ENCODE peak calls at places on chromosomes 16 and 17, in seven cellular contexts. One of them, this sample, is unnamed.

GRCh38 chr17:269616-270514 is 82.7 kb downstream of the RPH3AL start:
- DNase-seq in A549: no peak
- DNase-seq in GM23248: no peak
- DNase-seq in cardiac muscle cell: no peak
- DNase-seq in esophagus squamous epithelium: no peak
- DNase-seq in fibroblast of lung: no peak
- DNase-seq in ascending aorta: peak; percentile 21
- DNase-seq in this sample: no peak

GRCh38 chr16:5604770-5605169 is 507.2 kb upstream of the EEF2KMT start:
- DNase-seq in cardiac muscle cell: no peak
- DNase-seq in esophagus squamous epithelium: no peak
- DNase-seq in ascending aorta: no peak
- DNase-seq in A549: peak; percentile 18
- DNase-seq in fibroblast of lung: no peak
- DNase-seq in GM23248: no peak
- DNase-seq in this sample: no peak

GRCh38 chr17:77151236-77151635 is 10.5 kb downstream of the SEC14L1 start:
- DNase-seq in cardiac muscle cell: no peak
- DNase-seq in fibroblast of lung: peak; percentile 55
- DNase-seq in GM23248: no peak
- DNase-seq in A549: no peak
- DNase-seq in ascending aorta: no peak
- DNase-seq in esophagus squamous epithelium: no peak
- DNase-seq in this sample: no peak

GRCh38 chr17:17693253-17693954 is 12.1 kb downstream of the RAI1 start:
- DNase-seq in cardiac muscle cell: peak; percentile 56
- DNase-seq in esophagus squamous epithelium: no peak
- DNase-seq in A549: no peak
- DNase-seq in fibroblast of lung: peak; percentile 48
- DNase-seq in ascending aorta: peak; percentile 81
- DNase-seq in GM23248: peak; percentile 37
- DNase-seq in this sample: no peak

GRCh38 chr17:37742762-37743611 is 1.9 kb downstream of the HNF1B start:
- DNase-seq in GM23248: peak; percentile 29
- DNase-seq in A549: peak; percentile 55
- DNase-seq in ascending aorta: no peak
- DNase-seq in cardiac muscle cell: no peak
- DNase-seq in esophagus squamous epithelium: no peak
- DNase-seq in fibroblast of lung: no peak
- DNase-seq in this sample: no peak

GRCh38 chr17:38674013-38674748 is 576 bp downstream of the EPOP start:
- DNase-seq in fibroblast of lung: no peak
- DNase-seq in A549: peak; percentile 35
- DNase-seq in cardiac muscle cell: no peak
- DNase-seq in esophagus squamous epithelium: no peak
- DNase-seq in GM23248: peak; percentile 59
- DNase-seq in ascending aorta: no peak
- DNase-seq in this sample: no peak

GRCh38 chr16:82005491-82005830 is 5.8 kb downstream of the SDR42E1 start:
- DNase-seq in cardiac muscle cell: no peak
- DNase-seq in fibroblast of lung: no peak
- DNase-seq in ascending aorta: no peak
- DNase-seq in GM23248: no peak
- DNase-seq in esophagus squamous epithelium: no peak
- DNase-seq in A549: no peak
- DNase-seq in this sample: no peak

GRCh38 chr16:13895516-13895915 is 24.4 kb upstream of the ERCC4 start:
- DNase-seq in GM23248: no peak
- DNase-seq in cardiac muscle cell: no peak
- DNase-seq in A549: no peak
- DNase-seq in esophagus squamous epithelium: no peak
- DNase-seq in ascending aorta: no peak
- DNase-seq in fibroblast of lung: no peak
- DNase-seq in this sample: no peak

GRCh38 chr17:65595071-65595655 is 33.7 kb upstream of the AXIN2 start:
- DNase-seq in ascending aorta: no peak
- DNase-seq in fibroblast of lung: no peak
- DNase-seq in GM23248: no peak
- DNase-seq in esophagus squamous epithelium: no peak
- DNase-seq in A549: peak; percentile 38
- DNase-seq in cardiac muscle cell: no peak
- DNase-seq in this sample: no peak

GRCh38 chr16:48628359-48628985 is 18.5 kb upstream of the N4BP1 start:
- DNase-seq in fibroblast of lung: no peak
- DNase-seq in ascending aorta: no peak
- DNase-seq in cardiac muscle cell: no peak
- DNase-seq in GM23248: no peak
- DNase-seq in A549: no peak
- DNase-seq in esophagus squamous epithelium: no peak
- DNase-seq in this sample: no peak

GRCh38 chr17:67245694-67246397 is 850 bp upstream of the HELZ start:
- DNase-seq in fibroblast of lung: no peak
- DNase-seq in cardiac muscle cell: no peak
- DNase-seq in GM23248: peak; percentile 35
- DNase-seq in A549: no peak
- DNase-seq in ascending aorta: peak; percentile 64
- DNase-seq in esophagus squamous epithelium: no peak
- DNase-seq in this sample: no peak

GRCh38 chr16:2031081-2031577 is 4.4 kb downstream of the NHERF2 start:
- DNase-seq in cardiac muscle cell: no peak
- DNase-seq in ascending aorta: no peak
- DNase-seq in GM23248: no peak
- DNase-seq in fibroblast of lung: no peak
- DNase-seq in A549: no peak
- DNase-seq in esophagus squamous epithelium: no peak
- DNase-seq in this sample: no peak

GRCh38 chr17:80498920-80499410 is 22.6 kb upstream of the NPTX1 start:
- DNase-seq in fibroblast of lung: no peak
- DNase-seq in A549: no peak
- DNase-seq in esophagus squamous epithelium: no peak
- DNase-seq in GM23248: no peak
- DNase-seq in cardiac muscle cell: no peak
- DNase-seq in ascending aorta: no peak
- DNase-seq in this sample: no peak

GRCh38 chr17:77692571-77693161 is 265.8 kb upstream of the TNRC6C start:
- DNase-seq in esophagus squamous epithelium: no peak
- DNase-seq in GM23248: peak; percentile 88
- DNase-seq in A549: no peak
- DNase-seq in cardiac muscle cell: no peak
- DNase-seq in ascending aorta: peak; percentile 39
- DNase-seq in fibroblast of lung: peak; percentile 34
- DNase-seq in this sample: no peak

GRCh38 chr17:4247981-4248388 is 15.8 kb downstream of the ANKFY1 start:
- DNase-seq in A549: no peak
- DNase-seq in cardiac muscle cell: no peak
- DNase-seq in ascending aorta: no peak
- DNase-seq in esophagus squamous epithelium: no peak
- DNase-seq in fibroblast of lung: no peak
- DNase-seq in GM23248: no peak
- DNase-seq in this sample: no peak

GRCh38 chr17:50153650-50154575 is 3.4 kb upstream of the PPP1R9B start:
- DNase-seq in GM23248: peak; percentile 68
- DNase-seq in ascending aorta: peak; percentile 88
- DNase-seq in fibroblast of lung: no peak
- DNase-seq in cardiac muscle cell: peak; percentile 72
- DNase-seq in A549: no peak
- DNase-seq in esophagus squamous epithelium: no peak
- DNase-seq in this sample: no peak

GRCh38 chr17:73569758-73570319 is 74.4 kb downstream of the SDK2 start:
- DNase-seq in GM23248: no peak
- DNase-seq in cardiac muscle cell: no peak
- DNase-seq in esophagus squamous epithelium: no peak
- DNase-seq in fibroblast of lung: no peak
- DNase-seq in A549: no peak
- DNase-seq in ascending aorta: no peak
- DNase-seq in this sample: no peak

GRCh38 chr17:81264640-81265039 is 25.5 kb downstream of the NDUFAF8 start:
- DNase-seq in ascending aorta: no peak
- DNase-seq in A549: no peak
- DNase-seq in GM23248: no peak
- DNase-seq in cardiac muscle cell: no peak
- DNase-seq in fibroblast of lung: no peak
- DNase-seq in esophagus squamous epithelium: no peak
- DNase-seq in this sample: no peak

GRCh38 chr17:64147110-64148016 is 17.4 kb upstream of the ERN1 start:
- DNase-seq in cardiac muscle cell: peak; percentile 51
- DNase-seq in ascending aorta: no peak
- DNase-seq in fibroblast of lung: peak; percentile 35
- DNase-seq in A549: peak; percentile 44
- DNase-seq in esophagus squamous epithelium: no peak
- DNase-seq in GM23248: peak; percentile 36
- DNase-seq in this sample: no peak

GRCh38 chr16:13479549-13479948 is 440.4 kb upstream of the ERCC4 start:
- DNase-seq in fibroblast of lung: no peak
- DNase-seq in esophagus squamous epithelium: no peak
- DNase-seq in A549: no peak
- DNase-seq in GM23248: no peak
- DNase-seq in cardiac muscle cell: no peak
- DNase-seq in ascending aorta: no peak
- DNase-seq in this sample: no peak

GRCh38 chr17:2798679-2799078 is 2.4 kb downstream of the RAP1GAP2 start:
- DNase-seq in fibroblast of lung: no peak
- DNase-seq in ascending aorta: no peak
- DNase-seq in A549: no peak
- DNase-seq in esophagus squamous epithelium: no peak
- DNase-seq in GM23248: no peak
- DNase-seq in cardiac muscle cell: no peak
- DNase-seq in this sample: no peak

GRCh38 chr16:3012246-3012645 is 477 bp upstream of the CLDN9 start:
- DNase-seq in esophagus squamous epithelium: no peak
- DNase-seq in GM23248: no peak
- DNase-seq in fibroblast of lung: no peak
- DNase-seq in ascending aorta: no peak
- DNase-seq in A549: no peak
- DNase-seq in cardiac muscle cell: no peak
- DNase-seq in this sample: no peak

GRCh38 chr16:72957303-72958277 is 90.3 kb downstream of the ZFHX3 start:
- DNase-seq in GM23248: no peak
- DNase-seq in ascending aorta: no peak
- DNase-seq in cardiac muscle cell: no peak
- DNase-seq in fibroblast of lung: no peak
- DNase-seq in esophagus squamous epithelium: no peak
- DNase-seq in A549: no peak
- DNase-seq in this sample: no peak
- H3K4me3 ChIP-seq in GM23248: no peak overlapping the region
- H3K4me3 ChIP-seq in ascending aorta: no peak overlapping the region
- H3K4me3 ChIP-seq in cardiac muscle cell: no peak overlapping the region
- H3K4me3 ChIP-seq in fibroblast of lung: no peak overlapping the region
- H3K4me3 ChIP-seq in esophagus squamous epithelium: no peak overlapping the region
- H3K4me3 ChIP-seq in A549: no peak overlapping the region
- H3K4me3 ChIP-seq in this sample: no peak overlapping the region

DNA sequence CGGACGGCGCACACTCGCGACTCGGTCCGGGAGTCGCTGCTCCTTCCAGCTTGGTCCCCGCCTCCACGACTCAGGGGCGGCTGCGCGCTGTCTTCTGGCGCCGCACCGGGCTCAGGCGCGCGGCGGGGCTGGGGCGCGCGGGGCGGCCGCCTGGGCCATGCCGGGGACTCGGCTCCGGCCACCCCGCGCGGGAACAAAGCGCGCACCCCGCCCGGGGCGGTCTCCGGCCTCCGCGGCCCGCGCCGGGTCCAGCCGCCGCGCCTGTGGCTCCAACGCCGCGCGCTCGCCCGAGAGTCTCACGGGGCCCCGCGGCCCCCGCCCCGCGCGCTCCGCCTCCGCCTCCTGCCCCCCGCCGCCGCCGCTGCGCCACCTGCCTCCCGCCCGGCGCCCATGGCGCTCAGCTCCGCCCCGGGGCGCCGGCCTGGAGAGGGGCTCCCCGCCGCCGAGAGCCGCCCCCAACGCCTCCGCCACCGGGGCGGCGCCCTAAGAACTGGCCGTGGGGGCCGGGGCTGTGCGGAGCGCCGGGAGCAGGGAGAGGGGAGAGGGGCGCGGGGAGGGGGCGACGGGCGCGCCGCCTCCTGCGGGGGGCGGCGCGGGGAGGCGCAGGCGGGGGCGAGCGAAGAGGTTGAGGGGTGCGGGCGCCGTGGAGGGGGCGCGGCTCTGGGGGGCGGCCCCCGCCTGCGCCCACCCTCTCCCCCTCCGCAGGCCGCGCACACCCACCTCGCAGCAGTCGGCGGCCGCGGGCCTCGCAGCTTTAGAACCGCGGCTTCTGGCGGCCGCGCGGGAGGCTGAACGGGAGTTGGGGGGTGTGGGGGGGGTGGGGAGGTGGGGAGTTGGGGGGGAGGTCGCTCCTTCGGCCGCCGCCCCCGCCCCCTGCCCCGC is 35.7 kb downstream of the CBFA2T3 start:
- DNase-seq in cardiac muscle cell: no peak
- DNase-seq in ascending aorta: no peak
- DNase-seq in GM23248: peak; percentile 11
- DNase-seq in fibroblast of lung: no peak
- DNase-seq in A549: no peak
- DNase-seq in esophagus squamous epithelium: no peak
- DNase-seq in this sample: no peak
- H3K4me3 ChIP-seq in cardiac muscle cell: peak overlapping the region; percentile 71
- H3K4me3 ChIP-seq in ascending aorta: peak overlapping the region; percentile 26
- H3K4me3 ChIP-seq in GM23248: no peak overlapping the region
- H3K4me3 ChIP-seq in fibroblast of lung: no peak overlapping the region
- H3K4me3 ChIP-seq in A549: peak overlapping the region; percentile 80
- H3K4me3 ChIP-seq in esophagus squamous epithelium: peak overlapping the region; percentile 30
- H3K4me3 ChIP-seq in this sample: peak overlapping the region; percentile 47

GRCh38 chr16:73124665-73125064 is 76.7 kb upstream of the ZFHX3 start:
- DNase-seq in cardiac muscle cell: no peak
- DNase-seq in GM23248: no peak
- DNase-seq in A549: no peak
- DNase-seq in ascending aorta: no peak
- DNase-seq in fibroblast of lung: no peak
- DNase-seq in esophagus squamous epithelium: no peak
- DNase-seq in this sample: no peak
- H3K4me3 ChIP-seq in cardiac muscle cell: no peak overlapping the region
- H3K4me3 ChIP-seq in GM23248: no peak overlapping the region
- H3K4me3 ChIP-seq in A549: no peak overlapping the region
- H3K4me3 ChIP-seq in ascending aorta: no peak overlapping the region
- H3K4me3 ChIP-seq in fibroblast of lung: no peak overlapping the region
- H3K4me3 ChIP-seq in esophagus squamous epithelium: no peak overlapping the region
- H3K4me3 ChIP-seq in this sample: no peak overlapping the region

GRCh38 chr17:57395721-57396321 is 139.5 kb downstream of the MSI2 start:
- DNase-seq in ascending aorta: no peak
- DNase-seq in esophagus squamous epithelium: no peak
- DNase-seq in GM23248: no peak
- DNase-seq in cardiac muscle cell: peak; percentile 25
- DNase-seq in A549: no peak
- DNase-seq in fibroblast of lung: no peak
- DNase-seq in this sample: no peak

GRCh38 chr17:57396515-57396921 is 140.2 kb downstream of the MSI2 start:
- DNase-seq in esophagus squamous epithelium: no peak
- DNase-seq in ascending aorta: no peak
- DNase-seq in cardiac muscle cell: no peak
- DNase-seq in fibroblast of lung: no peak
- DNase-seq in GM23248: no peak
- DNase-seq in A549: no peak
- DNase-seq in this sample: no peak

GRCh38 chr17:57399690-57400089 is 143.4 kb downstream of the MSI2 start:
- DNase-seq in fibroblast of lung: no peak
- DNase-seq in cardiac muscle cell: no peak
- DNase-seq in ascending aorta: no peak
- DNase-seq in GM23248: no peak
- DNase-seq in A549: no peak
- DNase-seq in esophagus squamous epithelium: no peak
- DNase-seq in this sample: no peak

GRCh38 chr17:57394375-57394774 is 138.1 kb downstream of the MSI2 start:
- DNase-seq in GM23248: no peak
- DNase-seq in fibroblast of lung: no peak
- DNase-seq in ascending aorta: no peak
- DNase-seq in cardiac muscle cell: no peak
- DNase-seq in esophagus squamous epithelium: no peak
- DNase-seq in A549: no peak
- DNase-seq in this sample: no peak

GRCh38 chr17:57397402-57397801 is 141.1 kb downstream of the MSI2 start:
- DNase-seq in GM23248: no peak
- DNase-seq in fibroblast of lung: no peak
- DNase-seq in cardiac muscle cell: no peak
- DNase-seq in esophagus squamous epithelium: no peak
- DNase-seq in A549: no peak
- DNase-seq in ascending aorta: no peak
- DNase-seq in this sample: no peak
- H3K4me3 ChIP-seq in GM23248: no peak overlapping the region
- H3K4me3 ChIP-seq in fibroblast of lung: no peak overlapping the region
- H3K4me3 ChIP-seq in cardiac muscle cell: no peak overlapping the region
- H3K4me3 ChIP-seq in esophagus squamous epithelium: no peak overlapping the region
- H3K4me3 ChIP-seq in A549: no peak overlapping the region
- H3K4me3 ChIP-seq in ascending aorta: no peak overlapping the region
- H3K4me3 ChIP-seq in this sample: no peak overlapping the region